ENCODE peak calls at places on chromosomes 5 and 9, in five cellular contexts. N is NCI-H1436; J is NCI-H2029 treated with DMSO at 0.1 percent for 48 hours; X is activated T-cell treated with anti-CD3 and anti-CD28 coated beads, Interleukin-2, amount 50 U/mL, for 1 hour; E is HCT116. Y is an unnamed sample.

GRCh38 chr5:126138475-126139005 is 284.7 kb upstream of the GRAMD2B start:
- DNase-seq in N (no peak), J (peak), X (no peak), E (no peak), Y (no peak)

GRCh38 chr5:10691826-10692785 is 68.9 kb downstream of the DAP start:
- DNase-seq in N (no peak), J (no peak), X (no peak), E (no peak), Y (no peak)

GRCh38 chr5:56211298-56211865 is 21.7 kb downstream of the ANKRD55 start:
- DNase-seq in N (no peak), J (no peak), X (no peak), E (peak), Y (no peak)

GRCh38 chr5:96968074-96968473 is 32.2 kb downstream of the LNPEP start:
- DNase-seq in N (no peak), J (no peak), X (no peak), E (peak), Y (no peak)

GRCh38 chr5:43804723-43805122 is 201.7 kb downstream of the NNT start:
- DNase-seq in N (no peak), J (no peak), X (no peak), E (no peak), Y (no peak)

GRCh38 chr5:96734871-96735325 is 72.7 kb downstream of the CAST start:
- DNase-seq in N (no peak), J (no peak), X (no peak), E (no peak), Y (no peak)

GRCh38 chr5:181234455-181235306 is 9.0 kb downstream of the RACK1 start:
- DNase-seq in N (no peak), J (no peak), X (no peak), E (no peak), Y (no peak)

GRCh38 chr9:126326228-126327015 is at the start of gene MVB12B:
- DNase-seq in N (peak), J (no peak), X (peak), E (no peak), Y (peak)

GRCh38 chr5:31530541-31531265 is 1.2 kb downstream of the DROSHA start:
- DNase-seq in N (no peak), J (no peak), X (no peak), E (no peak), Y (no peak)

GRCh38 chr9:14221558-14221957 is 92.4 kb downstream of the NFIB start:
- DNase-seq in N (no peak), J (no peak), X (no peak), E (peak), Y (no peak)

GRCh38 chr9:134320195-134320885 is 5.9 kb upstream of the RXRA start:
- DNase-seq in N (no peak), J (no peak), X (no peak), E (no peak), Y (no peak)

GRCh38 chr5:1918488-1919208 is 35.9 kb upstream of the IRX4 start:
- DNase-seq in N (no peak), J (no peak), X (no peak), E (no peak), Y (no peak)

GRCh38 chr9:99169982-99170761 is 51.6 kb downstream of the ALG2 start:
- DNase-seq in N (peak), J (no peak), X (no peak), E (no peak), Y (peak)

GRCh38 chr9:15509931-15510788 is 610 bp downstream of the PSIP1 start:
- DNase-seq in N (peak), J (no peak), X (peak), E (no peak), Y (peak)

GRCh38 chr5:31197183-31197582 is 3.7 kb downstream of the CDH6 start:
- DNase-seq in N (no peak), J (no peak), X (no peak), E (no peak), Y (no peak)

GRCh38 chr5:68932830-68933434 is 160.9 kb upstream of the SLC30A5 start:
- DNase-seq in N (no peak), J (no peak), X (no peak), E (peak), Y (no peak)

GRCh38 chr5:32251864-32252458 is 60.8 kb downstream of the MTMR12 start:
- DNase-seq in N (no peak), J (no peak), X (no peak), E (no peak), Y (no peak)

GRCh38 chr9:135864447-135865049 is 42.8 kb downstream of the CAMSAP1 start:
- DNase-seq in N (peak), J (no peak), X (peak), E (peak), Y (peak)

GRCh38 chr5:133714161-133714915 is 102.0 kb upstream of the FSTL4 start:
- DNase-seq in N (no peak), J (no peak), X (no peak), E (no peak), Y (no peak)

GRCh38 chr9:124004608-124005007 is 7.0 kb upstream of the LHX2 start:
- DNase-seq in N (no peak), J (peak), X (no peak), E (no peak), Y (no peak)

GRCh38 chr9:108186996-108187395 is 668.8 kb downstream of the ACTL7B start:
- DNase-seq in N (no peak), J (peak), X (no peak), E (no peak), Y (no peak)

GRCh38 chr9:114319147-114319546 is 3.8 kb upstream of the ORM1 start:
- DNase-seq in N (peak), J (no peak), X (no peak), E (no peak), Y (no peak)

GRCh38 chr9:135736265-135736978 is 34.4 kb downstream of the KCNT1 start:
- DNase-seq in N (no peak), J (no peak), X (no peak), E (no peak), Y (no peak)

GRCh38 chr5:135313946-135314345 is 85.1 kb downstream of the MACROH2A1 start:
- DNase-seq in N (no peak), J (no peak), X (no peak), E (no peak), Y (peak)

GRCh38 chr9:129752915-129753724 is at the start of gene PTGES:
- DNase-seq in N (peak), J (no peak), X (peak), E (peak), Y (peak)